ENCODE peak calls at places on chromosomes 6 and 20, in ten cellular contexts. H, K, I, A, G, W, C, N, S and D are unnamed samples.

GRCh38 chr6:134676307-134677281 is 273.3 kb downstream of the ALDH8A1 start:
- DNase-seq in N (peak), A (no peak), W (no peak), S (no peak), G (no peak), K (peak), I (no peak), C (no peak), H (no peak), D (no peak)

GRCh38 chr6:30556714-30556963 is 350 bp upstream of the GNL1 start:
- DNase-seq in C (peak), A (peak), W (peak), H (no peak), K (peak), N (peak), S (peak), G (no peak), I (peak), D (peak)

GRCh38 chr20:34515484-34516037 is 661 bp upstream of the DYNLRB1 start:
- DNase-seq in A (peak), C (peak), G (no peak), S (peak), I (peak), N (peak), H (peak), K (peak), W (peak), D (no peak)

GRCh38 chr6:131954099-131954774 is 3.1 kb upstream of the CCN2 start:
- DNase-seq in G (no peak), S (no peak), H (no peak), C (no peak), N (peak), W (no peak), A (no peak), I (no peak), K (no peak), D (no peak)

GRCh38 chr6:26594730-26595632 is 1.8 kb upstream of the ABT1 start:
- DNase-seq in C (no peak), S (no peak), A (peak), W (no peak), K (no peak), N (peak), G (peak), H (no peak), I (no peak), D (no peak)

GRCh38 chr20:44083220-44083933 is 103.6 kb downstream of the JPH2 start:
- DNase-seq in N (peak), A (no peak), W (peak), S (no peak), I (no peak), H (peak), C (no peak), G (peak), K (no peak), D (no peak)

GRCh38 chr6:148317739-148318138 is 24.9 kb upstream of the SASH1 start:
- DNase-seq in G (no peak), W (no peak), N (no peak), H (no peak), I (no peak), K (no peak), S (no peak), A (no peak), C (no peak), D (no peak)

GRCh38 chr6:97462031-97462430 is 179.0 kb upstream of the MMS22L start:
- DNase-seq in C (no peak), W (no peak), G (no peak), A (no peak), H (no peak), N (no peak), I (no peak), S (no peak), K (no peak), D (no peak)

GRCh38 chr6:140012146-140012545 is 637.7 kb upstream of the CITED2 start:
- DNase-seq in K (no peak), G (no peak), A (no peak), N (no peak), I (no peak), W (no peak), H (no peak), S (no peak), C (no peak), D (no peak)

GRCh38 chr6:2900221-2900807 is 2.8 kb downstream of the SERPINB9 start:
- DNase-seq in I (no peak), A (no peak), H (no peak), N (no peak), W (no peak), G (no peak), S (no peak), K (no peak), C (no peak), D (no peak)

GRCh38 chr6:160895562-160895961 is 96.0 kb upstream of the MAP3K4 start:
- DNase-seq in W (no peak), I (no peak), H (no peak), C (no peak), A (no peak), N (peak), K (no peak), S (no peak), G (no peak), D (no peak)

GRCh38 chr6:106608080-106608668 is 21.1 kb downstream of the RTN4IP1 start:
- DNase-seq in C (no peak), W (no peak), K (no peak), A (no peak), H (no peak), N (peak), I (no peak), G (no peak), S (no peak), D (no peak)

GRCh38 chr6:108360919-108361311 is 66.1 kb downstream of the AFG1L start:
- DNase-seq in W (no peak), S (no peak), K (no peak), N (no peak), C (no peak), H (no peak), G (no peak), I (no peak), A (no peak), D (no peak)

GRCh38 chr20:59428006-59428405 is 127.6 kb downstream of the EDN3 start:
- DNase-seq in W (no peak), K (no peak), C (no peak), G (no peak), A (no peak), H (no peak), I (no peak), S (no peak), N (no peak), D (no peak)

GRCh38 chr20:59425572-59425971 is 125.2 kb downstream of the EDN3 start:
- DNase-seq in A (no peak), G (no peak), H (no peak), W (no peak), I (no peak), K (no peak), S (no peak), C (no peak), N (no peak), D (no peak)

GRCh38 chr20:59431014-59431413 is 130.6 kb downstream of the EDN3 start:
- DNase-seq in G (no peak), H (no peak), W (no peak), K (no peak), S (no peak), I (no peak), C (no peak), A (no peak), N (no peak), D (no peak)

GRCh38 chr20:59424976-59425375 is 124.6 kb downstream of the EDN3 start:
- DNase-seq in K (no peak), W (no peak), H (no peak), I (no peak), A (no peak), N (no peak), C (no peak), S (no peak), G (no peak), D (no peak)

DNA sequence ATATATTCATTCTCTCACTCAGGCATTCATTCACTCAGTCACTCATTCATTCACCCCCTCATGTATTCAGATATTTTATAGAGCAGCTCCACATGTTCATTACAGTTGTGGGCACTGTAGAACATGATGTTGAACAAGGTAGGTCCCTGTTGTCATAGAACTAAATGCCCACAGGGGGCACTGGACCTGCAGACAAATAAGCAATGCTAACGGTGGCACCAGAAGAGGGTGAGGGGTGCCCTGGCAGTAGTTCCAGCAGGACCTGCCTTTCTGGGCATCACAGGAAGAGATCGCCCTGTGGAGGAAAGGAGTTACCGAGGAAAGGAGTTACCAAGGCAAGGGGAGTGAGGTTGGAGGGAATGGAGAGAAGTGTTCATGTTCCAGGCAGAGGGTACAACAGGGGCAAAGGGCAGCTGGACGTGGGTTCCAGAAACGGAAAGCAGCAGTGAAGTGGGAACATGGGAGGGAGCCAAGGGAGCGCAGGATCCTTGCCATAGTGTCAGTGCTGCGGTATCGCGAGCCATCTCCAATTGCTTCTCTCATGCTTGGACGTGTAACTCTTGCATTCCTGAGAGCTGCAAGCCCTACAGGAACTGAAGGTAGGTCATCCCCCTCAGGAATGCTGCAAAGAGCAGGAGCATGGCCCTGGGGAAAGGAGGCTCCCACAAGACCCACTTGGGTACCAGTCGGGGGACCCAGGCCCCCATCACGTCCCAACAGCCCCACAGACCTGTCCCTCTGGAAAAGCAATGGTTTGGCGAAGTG is 128.2 kb downstream of the EDN3 start:
- DNase-seq in C (no peak), S (no peak), A (no peak), W (no peak), H (no peak), N (peak), G (no peak), K (no peak), I (no peak), D (no peak)
- TF ChIP-seq CTCF in C (no peak), S (peak), A (no peak), W (no peak), H (no peak), N (peak), G (no peak), K (no peak), I (peak), D (peak)

DNA sequence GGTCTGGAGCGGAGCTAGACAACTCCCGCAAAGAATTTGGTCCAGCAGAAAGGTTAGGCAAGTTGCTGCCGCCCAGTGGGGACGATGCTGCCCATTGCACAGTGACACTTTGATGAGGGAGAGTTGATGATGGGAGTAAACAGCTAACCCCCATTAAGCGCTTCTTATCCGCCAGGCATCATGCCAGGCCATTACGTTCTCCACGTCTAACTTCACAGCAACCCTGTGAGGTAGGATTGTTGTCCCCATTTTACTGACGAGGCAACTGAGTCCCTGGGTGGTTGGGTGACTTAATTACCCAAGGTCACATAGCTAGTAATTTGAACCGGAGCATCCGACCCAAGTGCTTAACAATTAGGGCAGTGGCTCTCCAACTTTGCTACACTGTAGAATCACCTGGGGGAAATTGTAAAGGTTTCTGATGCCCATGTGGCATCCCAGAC is 731 bp downstream of the RALGAPB start:
- DNase-seq in A (no peak), N (peak), W (peak), K (peak), S (no peak), G (no peak), C (no peak), H (no peak), I (no peak), D (no peak)
- TF ChIP-seq CTCF in A (no peak), N (peak), W (no peak), K (no peak), S (no peak), G (peak), C (no peak), H (no peak), I (no peak), D (no peak)

GRCh38 chr6:44152109-44152461 is 6.5 kb upstream of the CAPN11 start:
- DNase-seq in I (no peak), G (no peak), H (no peak), W (no peak), K (no peak), S (no peak), N (no peak), A (no peak), C (no peak), D (no peak)
- TF ChIP-seq CTCF in I (no peak), G (no peak), H (no peak), W (no peak), K (no peak), S (peak), N (no peak), A (no peak), C (no peak), D (peak)

GRCh38 chr6:5395719-5396118 is 134.4 kb downstream of the FARS2 start:
- DNase-seq in G (no peak), C (no peak), W (no peak), N (no peak), H (no peak), K (no peak), A (no peak), I (no peak), S (no peak), D (no peak)
- TF ChIP-seq CTCF in G (no peak), C (no peak), W (no peak), N (no peak), H (no peak), K (no peak), A (no peak), I (no peak), S (peak), D (no peak)

GRCh38 chr20:295804-296203 is 1.6 kb upstream of the ZCCHC3 start:
- DNase-seq in K (no peak), H (no peak), S (no peak), I (no peak), A (no peak), C (no peak), N (no peak), W (no peak), G (no peak), D (no peak)

GRCh38 chr20:294602-295001 is 2.8 kb upstream of the ZCCHC3 start:
- DNase-seq in G (no peak), A (no peak), C (no peak), H (no peak), N (no peak), W (no peak), I (no peak), S (no peak), K (no peak), D (no peak)

GRCh38 chr20:297925-298754 is 770 bp downstream of the ZCCHC3 start:
- DNase-seq in I (peak), H (peak), C (peak), N (peak), W (peak), K (peak), S (peak), A (peak), G (no peak), D (peak)

GRCh38 chr20:298755-299391 is 1.5 kb downstream of the ZCCHC3 start:
- DNase-seq in W (no peak), S (no peak), N (no peak), K (no peak), C (no peak), A (no peak), G (no peak), H (no peak), I (no peak), D (no peak)

DNA sequence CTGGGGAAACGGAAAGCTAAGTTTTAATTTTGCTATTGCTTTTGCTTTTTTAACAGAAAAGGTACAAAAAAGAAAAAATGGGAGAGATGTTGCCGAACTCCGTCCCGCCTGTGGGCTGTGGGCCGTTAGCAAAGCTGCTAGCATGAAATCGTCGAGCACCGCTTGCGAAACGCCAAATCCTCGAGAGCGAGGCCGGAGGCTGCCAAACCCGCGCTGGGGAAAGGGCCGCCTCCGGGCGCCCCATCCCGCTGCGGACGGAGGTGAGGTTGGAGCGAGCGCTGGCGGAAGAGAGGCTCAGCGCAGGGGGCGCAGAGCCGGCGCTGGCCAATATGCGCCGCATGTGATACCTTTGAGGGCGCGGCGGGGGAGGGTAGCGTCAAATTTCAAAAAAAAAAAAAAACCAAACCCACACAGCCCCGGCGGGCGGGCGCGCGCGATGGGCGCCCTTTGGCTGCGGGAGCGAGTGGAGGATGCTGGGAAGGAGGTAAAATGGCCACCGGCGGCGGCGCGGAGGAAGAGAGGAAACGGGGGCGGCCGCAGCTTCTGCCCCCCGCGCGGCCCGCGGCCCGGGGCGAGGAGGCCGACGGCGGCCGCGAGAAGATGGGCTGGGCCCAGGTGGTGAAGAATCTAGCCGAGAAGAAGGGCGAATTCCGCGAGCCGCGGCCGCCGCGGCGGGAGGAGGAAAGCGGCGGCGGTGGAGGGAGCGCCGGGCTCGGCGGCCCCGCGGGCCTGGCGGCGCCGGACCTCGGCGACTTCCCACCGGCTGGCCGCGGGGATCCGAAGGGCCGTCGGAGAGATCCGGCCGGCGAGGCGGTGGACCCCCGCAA is at the start of gene ZCCHC3:
- DNase-seq in N (peak), C (peak), S (peak), W (peak), H (peak), A (peak), I (peak), K (peak), G (peak), D (peak)
- TF ChIP-seq CTCF in N (peak), C (no peak), S (peak), W (no peak), H (peak), A (no peak), I (peak), K (no peak), G (peak), D (no peak)